ENCODE peak calls at places on chromosomes 6 and 20, in eight cellular contexts. One of them, this sample, is unnamed.

GRCh38 chr6:8070718-8071117 is 6.5 kb upstream of the BLOC1S5 start:
- DNase-seq in H1: no peak
- DNase-seq in endothelial cell of umbilical vein: no peak
- DNase-seq in NB4: no peak
- DNase-seq in K562: no peak
- DNase-seq in HCT116: no peak
- DNase-seq in HepG2: no peak
- DNase-seq in GM12878: no peak
- DNase-seq in this sample: no peak

GRCh38 chr6:15511248-15512125 is 151.3 kb downstream of the DTNBP1 start:
- DNase-seq in H1: no peak
- DNase-seq in endothelial cell of umbilical vein: no peak
- DNase-seq in NB4: no peak
- DNase-seq in K562: no peak
- DNase-seq in HCT116: no peak
- DNase-seq in HepG2: no peak
- DNase-seq in GM12878: no peak
- DNase-seq in this sample: no peak

GRCh38 chr6:159974932-159975331 is 6.0 kb downstream of the IGF2R start:
- DNase-seq in H1: no peak
- DNase-seq in endothelial cell of umbilical vein: no peak
- DNase-seq in NB4: no peak
- DNase-seq in K562: no peak
- DNase-seq in HCT116: no peak
- DNase-seq in HepG2: no peak
- DNase-seq in GM12878: no peak
- DNase-seq in this sample: no peak

GRCh38 chr6:7087066-7087465 is 20.7 kb upstream of the RREB1 start:
- DNase-seq in H1: no peak
- DNase-seq in endothelial cell of umbilical vein: peak
- DNase-seq in NB4: peak
- DNase-seq in K562: peak
- DNase-seq in HCT116: no peak
- DNase-seq in HepG2: no peak
- DNase-seq in GM12878: no peak
- DNase-seq in this sample: no peak

GRCh38 chr6:30060634-30060981 is 457 bp upstream of the POLR1H start:
- DNase-seq in H1: no peak
- DNase-seq in endothelial cell of umbilical vein: no peak
- DNase-seq in NB4: peak
- DNase-seq in K562: peak
- DNase-seq in HCT116: no peak
- DNase-seq in HepG2: no peak
- DNase-seq in GM12878: no peak
- DNase-seq in this sample: no peak

GRCh38 chr6:44925100-44925739 is 402.9 kb upstream of the RUNX2 start:
- DNase-seq in H1: no peak
- DNase-seq in endothelial cell of umbilical vein: peak
- DNase-seq in NB4: peak
- DNase-seq in K562: peak
- DNase-seq in HCT116: no peak
- DNase-seq in HepG2: peak
- DNase-seq in GM12878: peak
- DNase-seq in this sample: no peak

GRCh38 chr6:134317471-134318131 is at the start of gene SGK1:
- DNase-seq in H1: peak
- DNase-seq in endothelial cell of umbilical vein: peak
- DNase-seq in NB4: no peak
- DNase-seq in K562: no peak
- DNase-seq in HCT116: no peak
- DNase-seq in HepG2: no peak
- DNase-seq in GM12878: no peak
- DNase-seq in this sample: peak

GRCh38 chr6:146620655-146621054 is 21.9 kb downstream of the ADGB start:
- DNase-seq in H1: no peak
- DNase-seq in endothelial cell of umbilical vein: no peak
- DNase-seq in NB4: peak
- DNase-seq in K562: no peak
- DNase-seq in HCT116: no peak
- DNase-seq in HepG2: no peak
- DNase-seq in GM12878: no peak
- DNase-seq in this sample: no peak

GRCh38 chr6:133549252-133549925 is 308.2 kb downstream of the EYA4 start:
- DNase-seq in H1: no peak
- DNase-seq in endothelial cell of umbilical vein: no peak
- DNase-seq in NB4: no peak
- DNase-seq in K562: no peak
- DNase-seq in HCT116: no peak
- DNase-seq in HepG2: no peak
- DNase-seq in GM12878: no peak
- DNase-seq in this sample: no peak

GRCh38 chr6:105452924-105453756 is 50.3 kb upstream of the PREP start:
- DNase-seq in H1: no peak
- DNase-seq in endothelial cell of umbilical vein: peak
- DNase-seq in NB4: peak
- DNase-seq in K562: no peak
- DNase-seq in HCT116: no peak
- DNase-seq in HepG2: no peak
- DNase-seq in GM12878: peak
- DNase-seq in this sample: no peak

GRCh38 chr20:40657526-40657925 is 31.5 kb downstream of the MAFB start:
- DNase-seq in H1: no peak
- DNase-seq in endothelial cell of umbilical vein: no peak
- DNase-seq in NB4: no peak
- DNase-seq in K562: no peak
- DNase-seq in HCT116: no peak
- DNase-seq in HepG2: no peak
- DNase-seq in GM12878: no peak
- DNase-seq in this sample: no peak

GRCh38 chr6:168937061-168937460 is 316.6 kb downstream of the THBS2 start:
- DNase-seq in H1: no peak
- DNase-seq in endothelial cell of umbilical vein: no peak
- DNase-seq in NB4: no peak
- DNase-seq in K562: no peak
- DNase-seq in HCT116: no peak
- DNase-seq in HepG2: no peak
- DNase-seq in GM12878: no peak
- DNase-seq in this sample: no peak

GRCh38 chr6:84633771-84634170 is 130.6 kb downstream of the TBX18 start:
- DNase-seq in H1: no peak
- DNase-seq in endothelial cell of umbilical vein: no peak
- DNase-seq in NB4: no peak
- DNase-seq in K562: no peak
- DNase-seq in HCT116: no peak
- DNase-seq in HepG2: no peak
- DNase-seq in GM12878: no peak
- DNase-seq in this sample: no peak

GRCh38 chr6:132362318-132363185 is 38.7 kb downstream of the MOXD1 start:
- DNase-seq in H1: no peak
- DNase-seq in endothelial cell of umbilical vein: peak
- DNase-seq in NB4: no peak
- DNase-seq in K562: no peak
- DNase-seq in HCT116: no peak
- DNase-seq in HepG2: no peak
- DNase-seq in GM12878: no peak
- DNase-seq in this sample: no peak

GRCh38 chr6:144296973-144297372 is 11.8 kb downstream of the UTRN start:
- DNase-seq in H1: no peak
- DNase-seq in endothelial cell of umbilical vein: peak
- DNase-seq in NB4: no peak
- DNase-seq in K562: no peak
- DNase-seq in HCT116: no peak
- DNase-seq in HepG2: no peak
- DNase-seq in GM12878: no peak
- DNase-seq in this sample: no peak

DNA sequence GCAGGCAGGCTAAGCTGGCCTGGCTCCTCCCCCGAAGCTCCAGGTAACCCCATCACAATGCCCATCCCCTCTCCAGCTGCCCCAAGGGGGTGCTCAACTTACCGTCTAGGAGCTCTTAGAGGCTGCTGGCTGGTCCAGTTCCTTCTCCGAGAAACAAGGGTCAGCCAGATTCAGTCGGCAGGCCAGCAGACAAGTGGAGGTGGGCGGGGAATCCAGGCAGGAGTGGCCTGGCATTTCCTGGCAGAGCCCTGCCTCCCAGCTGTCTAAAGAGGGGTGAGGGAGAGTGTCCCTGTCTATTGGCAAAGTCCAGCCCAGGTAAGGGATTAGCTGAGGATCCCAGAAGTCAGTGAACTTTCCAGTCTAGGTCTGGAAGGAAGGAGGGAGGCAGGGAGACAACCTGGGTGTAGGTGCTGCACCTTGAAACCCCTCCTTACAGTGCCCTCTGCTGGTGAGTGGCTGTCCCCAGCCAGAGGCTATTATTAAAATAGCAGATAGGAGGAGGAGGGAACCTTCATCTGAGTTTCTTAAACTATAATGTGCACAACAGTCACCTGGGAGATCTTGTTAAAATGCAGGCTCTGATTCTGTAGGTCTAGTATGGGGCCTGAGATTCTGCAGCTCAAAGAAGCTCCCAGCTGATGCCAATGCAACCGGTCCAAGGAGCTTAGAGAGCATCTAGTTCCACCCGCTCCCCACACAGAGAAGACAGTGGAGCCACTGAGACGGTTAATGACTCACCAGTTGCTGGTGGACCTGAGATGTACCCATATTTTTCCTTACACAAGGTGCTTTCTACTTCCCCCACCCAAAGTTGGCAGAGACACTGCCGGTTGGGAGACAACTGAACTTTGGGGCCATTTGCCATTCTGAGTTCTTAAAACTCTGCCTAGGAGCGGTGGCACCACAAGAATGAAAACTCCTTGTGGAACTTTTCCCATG is at the start of gene UNC5CL:
- DNase-seq in H1: peak
- DNase-seq in endothelial cell of umbilical vein: peak
- DNase-seq in NB4: peak
- DNase-seq in K562: peak
- DNase-seq in HCT116: peak
- DNase-seq in HepG2: peak
- DNase-seq in GM12878: no peak
- DNase-seq in this sample: peak
- TF ChIP-seq POLR2A in H1: no peak
- TF ChIP-seq POLR2A in endothelial cell of umbilical vein: no peak
- TF ChIP-seq POLR2A in NB4: no peak
- TF ChIP-seq POLR2A in K562: no peak
- TF ChIP-seq POLR2A in HCT116: no peak
- TF ChIP-seq POLR2A in HepG2: no peak
- TF ChIP-seq POLR2A in GM12878: no peak
- TF ChIP-seq POLR2A in this sample: no peak

DNA sequence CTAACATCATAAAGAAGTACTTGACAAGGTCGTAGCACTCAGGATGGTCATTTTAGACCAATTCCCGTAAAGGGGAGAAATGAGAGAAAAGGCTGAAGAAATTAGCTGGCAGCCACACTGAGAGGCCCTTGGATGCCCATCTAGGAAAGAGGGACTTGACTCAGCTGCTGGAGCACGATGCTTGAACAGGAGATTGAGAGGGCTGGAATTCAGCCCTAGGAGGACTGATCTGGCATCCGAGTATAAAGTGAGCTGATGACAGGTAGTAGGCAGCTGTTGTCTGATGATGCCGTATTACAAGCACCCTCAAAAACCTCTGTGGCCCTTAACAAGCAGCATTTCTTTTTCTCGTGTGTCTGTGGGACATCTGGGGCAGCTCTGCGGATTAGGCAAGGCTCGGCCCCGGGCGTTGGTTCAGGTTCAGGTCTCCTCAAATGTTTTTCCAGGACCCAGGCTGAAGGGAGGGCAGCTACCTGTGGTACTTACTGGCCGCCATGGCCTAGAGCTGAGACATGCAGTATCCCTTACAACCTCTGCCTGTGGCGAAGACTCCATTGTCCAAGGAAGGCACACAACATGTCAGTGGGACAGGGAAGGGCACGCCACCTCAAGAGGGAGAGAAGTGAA is 219.6 kb upstream of the SNX9 start:
- DNase-seq in H1: no peak
- DNase-seq in endothelial cell of umbilical vein: no peak
- DNase-seq in NB4: peak
- DNase-seq in K562: no peak
- DNase-seq in HCT116: no peak
- DNase-seq in HepG2: no peak
- DNase-seq in GM12878: no peak
- DNase-seq in this sample: no peak
- TF ChIP-seq MAX in H1: no peak
- TF ChIP-seq MAX in endothelial cell of umbilical vein: no peak
- TF ChIP-seq MAX in NB4: no peak
- TF ChIP-seq MAX in K562: no peak
- TF ChIP-seq MAX in HCT116: no peak
- TF ChIP-seq MAX in HepG2: no peak
- TF ChIP-seq MAX in GM12878: no peak
- TF ChIP-seq MAX in this sample: no peak

DNA sequence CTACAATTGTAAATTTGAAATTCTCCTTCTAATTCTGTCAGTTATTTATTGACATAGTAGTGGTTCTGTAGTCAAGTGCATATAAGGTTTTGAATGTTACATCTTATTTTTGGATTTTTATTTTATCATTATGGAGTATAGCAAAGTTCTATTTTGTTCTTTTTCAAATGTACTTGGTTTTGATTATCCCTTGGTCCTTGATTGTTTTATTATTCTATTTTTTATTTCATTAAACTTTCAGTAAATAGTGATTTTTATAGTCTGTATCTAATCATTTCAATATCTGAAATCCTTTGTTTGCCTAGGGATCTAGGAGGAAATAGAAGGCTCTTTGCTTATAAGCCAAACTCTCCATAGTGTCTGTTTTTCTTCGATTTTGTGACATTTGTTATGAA is 87.8 kb downstream of the HFE start:
- DNase-seq in H1: no peak
- DNase-seq in endothelial cell of umbilical vein: no peak
- DNase-seq in NB4: no peak
- DNase-seq in K562: no peak
- DNase-seq in HCT116: no peak
- DNase-seq in HepG2: no peak
- DNase-seq in GM12878: no peak
- DNase-seq in this sample: no peak
- TF ChIP-seq POLR2A in H1: no peak
- TF ChIP-seq POLR2A in endothelial cell of umbilical vein: no peak
- TF ChIP-seq POLR2A in NB4: no peak
- TF ChIP-seq POLR2A in K562: no peak
- TF ChIP-seq POLR2A in HCT116: no peak
- TF ChIP-seq POLR2A in HepG2: no peak
- TF ChIP-seq POLR2A in GM12878: no peak
- TF ChIP-seq POLR2A in this sample: no peak

DNA sequence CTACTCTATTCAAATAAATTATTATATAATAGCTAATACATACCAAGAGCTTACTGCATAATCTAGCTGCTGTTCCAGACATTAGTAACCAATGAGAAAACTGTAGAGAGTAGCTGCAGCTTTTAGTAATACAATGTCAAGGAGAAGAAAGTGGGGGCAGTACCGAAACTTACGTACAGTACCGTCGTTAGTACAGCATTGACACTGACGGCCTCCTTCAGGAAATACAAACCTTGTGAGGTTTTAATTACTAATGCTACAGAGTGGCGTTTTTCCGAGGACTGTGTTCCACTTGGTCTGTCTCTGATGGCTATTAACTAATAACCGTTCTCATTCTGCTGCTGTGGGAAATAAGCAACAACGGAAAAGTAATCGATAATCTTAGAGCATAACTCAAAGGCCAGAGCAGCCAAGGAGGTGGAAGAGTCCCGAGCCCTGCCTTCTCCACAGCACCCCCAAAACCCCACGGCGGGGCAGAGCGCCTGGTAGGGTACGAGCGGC is 344 bp upstream of the PM20D2 start:
- DNase-seq in H1: no peak
- DNase-seq in endothelial cell of umbilical vein: peak
- DNase-seq in NB4: peak
- DNase-seq in K562: no peak
- DNase-seq in HCT116: no peak
- DNase-seq in HepG2: no peak
- DNase-seq in GM12878: peak
- DNase-seq in this sample: peak
- TF ChIP-seq MAX in H1: no peak
- TF ChIP-seq MAX in endothelial cell of umbilical vein: no peak
- TF ChIP-seq MAX in NB4: no peak
- TF ChIP-seq MAX in K562: no peak
- TF ChIP-seq MAX in HCT116: no peak
- TF ChIP-seq MAX in HepG2: no peak
- TF ChIP-seq MAX in GM12878: no peak
- TF ChIP-seq MAX in this sample: no peak